ENCODE peak calls at places on chromosomes 7 and 10, in ten cellular contexts. F is stimulated activated CD4-positive, alpha-beta T cell treated with anti-CD3 and anti-CD28 coated beads, Interleukin-4, amount 100 ng/mL, for 24 hours; D is T-helper 1 cell; L is PC-3; A is testis; N is DMS153; P is amniotic stem cell; Q is hypothalamus; X is T-cell; J is lower leg skin. T is an unnamed sample.

GRCh38 chr7:75928600-75928939 is 13.6 kb downstream of the POR start:
- DNase-seq in D (no peak), A (no peak), J (no peak), X (peak), P (no peak), N (no peak), L (no peak), Q (no peak), F (peak), T (no peak)

GRCh38 chr10:113381906-113382562 is 170.8 kb upstream of the HABP2 start:
- DNase-seq in Q (no peak), J (no peak), L (peak), X (no peak), P (peak), D (no peak), A (no peak), N (no peak), F (no peak), T (peak)

GRCh38 chr7:139915864-139916716 is 87.0 kb downstream of the TBXAS1 start:
- DNase-seq in A (peak), N (no peak), Q (no peak), X (peak), J (peak), D (no peak), P (peak), L (peak), F (peak), T (peak)

GRCh38 chr7:135169141-135169935 is 1.2 kb downstream of the CYREN start:
- DNase-seq in Q (no peak), D (no peak), F (peak), X (peak), A (no peak), L (peak), J (no peak), P (no peak), N (peak), T (no peak)

GRCh38 chr10:51607436-51607835 is 92.0 kb downstream of the CSTF2T start:
- DNase-seq in L (no peak), J (no peak), D (no peak), N (no peak), A (no peak), Q (no peak), X (no peak), P (no peak), F (no peak), T (no peak)

GRCh38 chr10:52210161-52210560 is 103.9 kb upstream of the DKK1 start:
- DNase-seq in P (no peak), D (no peak), N (no peak), J (no peak), F (no peak), Q (no peak), L (peak), A (no peak), X (no peak), T (no peak)

GRCh38 chr7:147483634-147484292 is 1106.8 kb upstream of the C7orf33 start:
- DNase-seq in X (no peak), Q (no peak), A (no peak), N (no peak), D (no peak), L (peak), F (no peak), P (peak), J (no peak), T (no peak)

GRCh38 chr10:45640941-45641340 is 31.6 kb downstream of the ZFAND4 start:
- DNase-seq in A (no peak), X (no peak), J (no peak), N (no peak), D (no peak), Q (no peak), L (no peak), P (no peak), F (no peak), T (no peak)

GRCh38 chr10:61993676-61994401 is 92.3 kb downstream of the ARID5B start:
- DNase-seq in A (no peak), D (no peak), N (peak), F (no peak), X (no peak), P (no peak), J (no peak), L (no peak), Q (no peak), T (peak)

GRCh38 chr7:134890246-134891240 is 95.8 kb upstream of the AGBL3 start:
- DNase-seq in N (peak), P (no peak), F (no peak), L (no peak), J (no peak), Q (no peak), D (no peak), X (no peak), A (no peak), T (no peak)

GRCh38 chr7:157267956-157268355 is 68.8 kb upstream of the DNAJB6 start:
- DNase-seq in N (no peak), J (no peak), F (no peak), L (no peak), Q (no peak), D (no peak), X (no peak), A (no peak), P (no peak), T (no peak)

GRCh38 chr10:74888947-74889661 is 62.7 kb downstream of the KAT6B start:
- DNase-seq in F (no peak), J (no peak), N (no peak), D (no peak), X (no peak), P (no peak), A (no peak), Q (no peak), L (peak), T (no peak)

GRCh38 chr7:11127112-11127785 is 153.6 kb downstream of the PHF14 start:
- DNase-seq in J (no peak), P (no peak), F (no peak), L (no peak), X (no peak), N (no peak), D (no peak), A (no peak), Q (no peak), T (no peak)

GRCh38 chr10:536371-536925 is 153.0 kb downstream of the DIP2C start:
- DNase-seq in Q (no peak), P (no peak), N (no peak), X (no peak), D (no peak), L (no peak), F (no peak), J (no peak), A (no peak), T (no peak)

GRCh38 chr7:66452165-66452564 is 176.5 kb upstream of the KCTD7 start:
- DNase-seq in D (no peak), N (no peak), F (no peak), P (no peak), X (no peak), Q (no peak), L (peak), J (no peak), A (no peak), T (no peak)

GRCh38 chr10:125159486-125159931 is 854 bp downstream of the CTBP2 start:
- DNase-seq in Q (no peak), L (no peak), J (no peak), N (no peak), F (no peak), P (no peak), X (no peak), A (no peak), D (no peak), T (no peak)

GRCh38 chr7:157329447-157329846 is 7.4 kb upstream of the DNAJB6 start:
- DNase-seq in L (no peak), N (no peak), X (no peak), P (no peak), Q (no peak), A (peak), D (no peak), F (no peak), J (no peak), T (no peak)

GRCh38 chr7:122970740-122971725 is 24.5 kb downstream of the TAS2R16 start:
- DNase-seq in X (no peak), F (no peak), P (no peak), J (no peak), L (peak), N (peak), Q (no peak), A (no peak), D (no peak), T (no peak)

GRCh38 chr7:55120074-55120473 is 101.3 kb downstream of the EGFR start:
- DNase-seq in P (no peak), J (no peak), N (no peak), Q (no peak), F (no peak), A (no peak), L (no peak), X (no peak), D (no peak), T (no peak)

GRCh38 chr7:70696139-70696782 is 435.7 kb upstream of the GALNT17 start:
- DNase-seq in J (no peak), Q (no peak), F (no peak), A (no peak), X (no peak), D (no peak), P (no peak), L (no peak), N (peak), T (no peak)